ENCODE peak calls at places on chromosomes 2 and 18, in four cellular contexts. W is adrenal gland, G is prostate gland, J is colonic mucosa. Q is an unnamed sample. For H3K27me3, the result is how much of the 10 kb centered on the place peaks cover.

GRCh38 chr2:169260846-169261245 is 101.5 kb downstream of the LRP2 start:
- DNase-seq in W (no peak), G (no peak), J (no peak), Q (no peak)

GRCh38 chr2:100935372-100935752 is 66.7 kb upstream of the RPL31 start:
- DNase-seq in W (no peak), G (no peak), J (no peak), Q (no peak)

GRCh38 chr2:212854116-212854515 is 297.3 kb downstream of the IKZF2 start:
- DNase-seq in W (no peak), G (no peak), J (no peak), Q (no peak)

GRCh38 chr2:157592983-157593382 is 35.7 kb downstream of the ACVR1C start:
- DNase-seq in W (no peak), G (no peak), J (no peak), Q (no peak)

GRCh38 chr2:186716899-186717811 is 23.3 kb downstream of the FAM171B start:
- DNase-seq in W (no peak), G (no peak), J (no peak), Q (no peak)

GRCh38 chr2:225103737-225104141 is 61.5 kb upstream of the DOCK10 start:
- DNase-seq in W (no peak), G (no peak), J (no peak), Q (no peak)

GRCh38 chr2:12164689-12165088 is 418.3 kb downstream of the LPIN1 start:
- DNase-seq in W (no peak), G (no peak), J (no peak), Q (no peak)

GRCh38 chr2:50344509-50345106 is 687.3 kb downstream of the NRXN1 start:
- DNase-seq in W (no peak), G (no peak), J (no peak), Q (no peak)

GRCh38 chr2:109331864-109332848 is 203.2 kb downstream of the SH3RF3 start:
- DNase-seq in W (peak), G (peak), J (peak), Q (peak)

GRCh38 chr2:83191316-83191715 is 1267.8 kb downstream of the SUCLG1 start:
- DNase-seq in W (no peak), G (no peak), J (no peak), Q (no peak)

GRCh38 chr2:175605989-175606841 is 395.9 kb downstream of the LNPK start:
- DNase-seq in W (no peak), G (no peak), J (no peak), Q (no peak)

GRCh38 chr2:194765723-194766122 is 891.3 kb upstream of the SLC39A10 start:
- DNase-seq in W (no peak), G (no peak), J (no peak), Q (no peak)

GRCh38 chr2:176120369-176121307 is 1.9 kb upstream of the HOXD9 start:
- DNase-seq in W (no peak), G (no peak), J (no peak), Q (no peak)

GRCh38 chr2:70834106-70834505 is 1.5 kb downstream of the CD207 start:
- DNase-seq in W (no peak), G (no peak), J (no peak), Q (no peak)

GRCh38 chr2:130864830-130865229 is 28.1 kb downstream of the ARHGEF4 start:
- DNase-seq in W (peak), G (no peak), J (peak), Q (peak)

GRCh38 chr2:224982910-224983688 is 59.2 kb downstream of the DOCK10 start:
- DNase-seq in W (no peak), G (no peak), J (no peak), Q (no peak)

GRCh38 chr2:208142255-208142924 is 3.6 kb downstream of the CRYGB start:
- DNase-seq in W (no peak), G (no peak), J (no peak), Q (no peak)

GRCh38 chr2:238947920-238948710 is 100.2 kb downstream of the TWIST2 start:
- DNase-seq in W (no peak), G (no peak), J (peak), Q (peak)

GRCh38 chr2:101173707-101174295 is 22.6 kb upstream of the TBC1D8 start:
- DNase-seq in W (peak), G (no peak), J (peak), Q (peak)

GRCh38 chr18:58335223-58335622 is 291.2 kb downstream of the NEDD4L start:
- DNase-seq in W (no peak), G (no peak), J (no peak), Q (no peak)

GRCh38 chr2:96374211-96374951 is 38.8 kb downstream of the NCAPH start:
- DNase-seq in W (peak), G (peak), J (no peak), Q (peak)

GRCh38 chr2:168449419-168449818 is 6.7 kb upstream of the CERS6 start:
- DNase-seq in W (no peak), G (no peak), J (no peak), Q (no peak)

GRCh38 chr18:8812631-8813030 is 107.3 kb downstream of the MTCL1 start:
- DNase-seq in W (no peak), G (no peak), J (no peak), Q (no peak)

GRCh38 chr2:174544802-174545201 is 52.8 kb downstream of the WIPF1 start:
- DNase-seq in W (no peak), G (no peak), J (no peak), Q (no peak)

GRCh38 chr2:191641609-191642008 is 36.3 kb upstream of the NABP1 start:
- DNase-seq in W (no peak), G (no peak), J (no peak), Q (no peak)

GRCh38 chr2:55109219-55109891 is 59.1 kb upstream of the RTN4 start:
- DNase-seq in W (no peak), G (no peak), J (no peak), Q (no peak)

GRCh38 chr2:237625216-237625705 is 2.1 kb upstream of the LRRFIP1 start:
- DNase-seq in W (peak), G (no peak), J (no peak), Q (no peak)

GRCh38 chr18:34697891-34698290 is 12.2 kb upstream of the DTNA start:
- DNase-seq in W (no peak), G (no peak), J (no peak), Q (no peak)

GRCh38 chr18:48163184-48164095 is 233.0 kb upstream of the SMAD2 start:
- DNase-seq in W (no peak), G (no peak), J (no peak), Q (no peak)

GRCh38 chr2:109195193-109196045 is 66.4 kb downstream of the SH3RF3 start:
- DNase-seq in W (no peak), G (no peak), J (no peak), Q (no peak)

GRCh38 chr2:185531721-185532120 is 206.9 kb upstream of the FSIP2 start:
- DNase-seq in W (no peak), G (no peak), J (no peak), Q (no peak)

GRCh38 chr2:98846041-98846440 is 90.0 kb downstream of the CRACDL start:
- DNase-seq in W (no peak), G (no peak), J (no peak), Q (no peak)

GRCh38 chr2:165646321-165646801 is 147.7 kb downstream of the GALNT3 start:
- DNase-seq in W (no peak), G (no peak), J (no peak), Q (no peak)

GRCh38 chr18:25222648-25223047 is 129.3 kb downstream of the ZNF521 start:
- DNase-seq in W (no peak), G (no peak), J (no peak), Q (no peak)

GRCh38 chr18:67475673-67476072 is 40.8 kb downstream of the DSEL start:
- DNase-seq in W (no peak), G (no peak), J (no peak), Q (no peak)

GRCh38 chr2:99403524-99403923 is 66.3 kb downstream of the EIF5B start:
- DNase-seq in W (no peak), G (no peak), J (no peak), Q (no peak)

GRCh38 chr2:223047260-223047761 is 4.7 kb upstream of the KCNE4 start:
- DNase-seq in W (no peak), G (no peak), J (no peak), Q (no peak)

GRCh38 chr2:212124597-212124996 is 414.0 kb downstream of the ERBB4 start:
- DNase-seq in W (no peak), G (no peak), J (no peak), Q (no peak)

GRCh38 chr2:22450831-22451230 is 934.1 kb upstream of the KLHL29 start:
- DNase-seq in W (no peak), G (no peak), J (no peak), Q (no peak)

GRCh38 chr2:42904576-42904876 is 112.1 kb upstream of the HAAO start:
- DNase-seq in W (no peak), G (no peak), J (no peak), Q (no peak)

GRCh38 chr2:42906115-42906556 is 113.8 kb upstream of the HAAO start:
- DNase-seq in W (no peak), G (no peak), J (no peak), Q (no peak)

GRCh38 chr2:42903821-42904575 is 111.6 kb upstream of the HAAO start:
- DNase-seq in W (no peak), G (no peak), J (no peak), Q (no peak)

GRCh38 chr2:42906557-42907380 is 114.4 kb upstream of the HAAO start:
- DNase-seq in W (peak), G (no peak), J (peak), Q (no peak)

DNA sequence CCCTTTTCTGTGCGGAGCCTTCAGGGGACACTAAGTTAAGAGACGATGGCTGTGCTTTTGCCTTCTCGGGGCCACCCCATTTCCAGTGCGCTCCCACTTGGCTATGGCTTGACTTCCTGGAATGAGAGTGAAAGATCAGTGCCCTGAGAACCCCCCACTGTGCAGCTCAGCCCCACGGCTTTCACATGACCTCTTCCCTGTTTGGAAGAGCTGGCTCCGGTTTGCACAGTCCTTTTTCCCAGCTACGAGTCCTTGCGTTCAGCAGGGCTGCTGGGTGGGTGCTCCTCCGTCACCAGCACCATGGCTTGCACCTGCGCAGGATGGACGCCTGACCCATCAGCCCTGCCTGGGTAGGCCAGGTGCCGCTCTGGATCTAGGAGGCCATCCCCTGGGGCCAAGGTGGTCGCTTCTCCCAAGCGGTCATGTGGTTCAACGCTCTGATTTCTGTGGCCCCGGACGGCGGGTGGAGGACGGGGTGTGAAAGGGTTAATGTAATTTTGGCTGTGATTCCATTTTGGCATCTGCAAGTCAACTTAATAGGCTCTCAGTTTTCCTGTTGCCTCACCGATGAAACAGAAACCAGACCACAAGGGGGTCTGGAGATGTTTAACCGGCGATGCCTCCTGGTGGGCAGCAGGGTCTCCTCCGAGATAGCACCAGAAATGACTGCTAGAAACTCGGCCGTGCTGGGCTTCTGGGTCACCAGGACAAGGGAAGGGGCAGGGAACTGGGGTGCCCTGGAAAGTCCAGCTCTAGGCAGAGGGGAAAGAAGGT is 113.1 kb upstream of the HAAO start:
- DNase-seq in W (no peak), G (no peak), J (no peak), Q (no peak)
- TF ChIP-seq CTCF in W (no peak), G (no peak), J (no peak), Q (no peak)

DNA sequence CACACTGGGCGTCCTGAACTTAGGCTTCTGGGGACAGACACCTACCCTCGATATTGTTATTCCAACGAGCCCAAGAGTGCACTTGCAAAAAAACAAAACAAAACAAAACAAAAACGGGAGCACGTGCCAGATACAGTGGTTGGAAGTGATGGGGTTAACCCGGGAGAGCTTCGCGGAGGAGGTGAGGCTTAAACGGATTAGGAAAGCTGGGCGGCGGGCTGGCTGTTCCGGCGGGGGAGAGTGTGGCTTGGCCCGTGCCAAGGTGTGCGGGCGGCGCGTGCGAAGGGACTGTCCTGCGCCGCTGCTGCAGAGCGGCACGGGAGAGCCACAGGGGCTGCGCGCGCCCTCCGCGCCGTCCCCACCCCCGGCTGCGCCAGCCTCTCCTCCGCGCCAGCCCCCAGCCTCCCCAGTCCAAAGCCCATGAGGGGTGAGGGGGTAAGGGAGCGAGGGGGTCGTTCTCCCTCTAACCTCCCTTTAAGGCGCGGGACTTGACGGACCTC is 1.5 kb upstream of the SLC30A3 start:
- DNase-seq in W (no peak), G (no peak), J (no peak), Q (no peak)
- H3K27me3 ChIP-seq in W (under half), G (under half), J (half or more), Q (under half)

GRCh38 chr2:226799211-226799975 is at the start of gene IRS1:
- DNase-seq in W (peak), G (peak), J (peak), Q (peak)

GRCh38 chr2:226797989-226798421 is 1.6 kb downstream of the IRS1 start:
- DNase-seq in W (peak), G (no peak), J (peak), Q (no peak)

GRCh38 chr2:226798422-226799210 is 1.0 kb downstream of the IRS1 start:
- DNase-seq in W (peak), G (peak), J (peak), Q (peak)

GRCh38 chr2:226800941-226801784 is 1.5 kb upstream of the IRS1 start:
- DNase-seq in W (peak), G (peak), J (peak), Q (peak)

DNA sequence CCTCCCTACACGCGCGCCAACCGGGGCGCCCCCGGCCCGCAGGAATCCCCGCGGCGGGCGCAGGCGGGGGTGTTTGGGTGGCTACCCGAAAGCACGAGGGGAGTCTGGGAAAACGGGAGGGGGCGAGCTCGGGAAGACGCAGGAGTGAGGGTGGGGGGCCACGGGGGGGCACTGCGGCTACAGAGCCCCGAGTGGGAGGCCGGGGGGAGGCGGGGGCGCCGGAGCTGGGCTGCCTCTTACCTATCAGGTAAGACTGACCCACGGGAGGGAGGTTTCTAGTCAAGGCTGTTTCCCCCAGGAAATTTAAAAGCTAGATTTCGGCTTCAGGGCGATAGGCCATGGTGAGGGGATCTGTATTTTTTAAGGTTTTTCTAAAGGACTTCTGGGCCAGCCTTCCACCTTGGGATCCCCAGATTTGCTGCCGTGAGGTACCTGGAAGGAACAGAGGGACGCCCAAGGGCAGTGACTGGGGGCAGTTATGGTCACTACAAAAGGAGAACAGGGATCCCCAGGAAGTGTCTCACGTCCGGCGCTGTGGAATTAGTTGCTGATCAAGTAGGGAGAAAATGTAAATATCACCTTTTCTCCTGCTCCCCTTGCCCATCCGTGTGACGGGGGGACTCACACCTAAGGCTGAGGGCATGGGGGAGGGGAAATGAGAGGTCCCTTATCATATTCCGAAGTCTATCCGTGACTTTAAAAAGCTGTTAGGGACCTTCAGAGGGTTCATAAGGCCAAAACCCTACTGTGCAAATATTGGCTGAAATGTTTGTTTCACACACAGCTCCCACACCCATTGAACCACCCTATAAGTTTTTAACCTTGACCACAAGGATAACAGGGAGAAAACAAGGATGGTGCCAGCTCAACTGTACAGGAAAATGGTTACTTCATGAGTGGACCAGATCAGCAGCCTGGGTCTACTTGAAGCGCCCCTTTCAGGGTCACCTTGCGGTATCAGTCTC is 638 bp upstream of the IRS1 start:
- DNase-seq in W (peak), G (peak), J (peak), Q (peak)
- TF ChIP-seq CTCF in W (no peak), G (peak), J (no peak), Q (no peak)

GRCh38 chr18:79796531-79797390 is 977 bp upstream of the KCNG2 start:
- DNase-seq in W (no peak), G (no peak), J (no peak), Q (no peak)

GRCh38 chr18:79798999-79799370 is 1.2 kb downstream of the KCNG2 start:
- DNase-seq in W (no peak), G (no peak), J (no peak), Q (no peak)

GRCh38 chr18:79798346-79798998 is 734 bp downstream of the KCNG2 start:
- DNase-seq in W (no peak), G (no peak), J (no peak), Q (no peak)

GRCh38 chr18:79796016-79796415 is 1.7 kb upstream of the KCNG2 start:
- DNase-seq in W (no peak), G (no peak), J (no peak), Q (no peak)

DNA sequence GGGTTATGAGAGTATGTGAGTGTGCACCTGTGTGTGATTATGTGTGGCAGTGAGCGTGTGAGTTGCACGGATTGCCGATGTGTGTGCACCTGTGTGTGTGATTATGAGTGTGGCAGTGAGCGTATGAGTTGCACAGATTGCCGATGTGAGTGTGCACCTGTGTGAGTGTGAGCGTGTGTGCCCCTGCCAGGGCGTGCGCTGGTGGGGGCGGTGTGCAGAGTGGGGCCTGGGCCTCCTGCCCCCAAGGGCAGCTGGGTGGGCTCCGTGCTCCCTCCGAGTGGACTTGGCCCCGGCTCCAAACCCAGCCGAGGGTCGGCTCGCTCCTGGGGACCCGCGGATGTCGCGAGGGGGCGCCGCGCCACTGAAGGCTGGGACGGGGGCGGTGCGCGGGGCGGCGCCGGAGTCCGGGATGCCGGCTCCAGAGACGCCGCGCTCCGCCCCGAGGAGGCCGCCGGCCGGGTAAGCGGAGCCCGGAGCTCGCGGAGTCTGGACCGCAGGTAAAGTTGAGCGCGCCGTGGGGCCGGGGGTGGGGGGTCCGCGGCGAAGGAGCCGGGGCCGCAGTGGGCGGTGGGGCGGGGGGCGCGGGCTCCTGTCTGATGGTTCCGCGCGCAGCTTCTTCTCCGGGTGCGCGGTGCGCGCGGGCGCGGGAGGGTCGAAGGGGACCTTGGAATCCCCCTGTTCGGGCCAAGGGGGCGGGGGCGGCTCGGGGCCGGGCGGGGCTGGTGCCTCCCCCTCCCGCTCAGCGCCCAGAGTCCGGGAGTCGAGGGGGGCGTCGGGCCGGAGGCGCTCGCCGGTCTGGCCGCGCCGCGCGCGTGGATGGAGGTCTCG is at the start of gene KCNG2:
- DNase-seq in W (no peak), G (no peak), J (no peak), Q (no peak)
- H3K27me3 ChIP-seq in W (under half), G (under half), J (under half), Q (under half)

GRCh38 chr2:128720440-128721022 is 401.9 kb upstream of the HS6ST1 start:
- DNase-seq in W (no peak), G (peak), J (no peak), Q (no peak)
- TF ChIP-seq CTCF in W (no peak), G (no peak), J (no peak), Q (no peak)

DNA sequence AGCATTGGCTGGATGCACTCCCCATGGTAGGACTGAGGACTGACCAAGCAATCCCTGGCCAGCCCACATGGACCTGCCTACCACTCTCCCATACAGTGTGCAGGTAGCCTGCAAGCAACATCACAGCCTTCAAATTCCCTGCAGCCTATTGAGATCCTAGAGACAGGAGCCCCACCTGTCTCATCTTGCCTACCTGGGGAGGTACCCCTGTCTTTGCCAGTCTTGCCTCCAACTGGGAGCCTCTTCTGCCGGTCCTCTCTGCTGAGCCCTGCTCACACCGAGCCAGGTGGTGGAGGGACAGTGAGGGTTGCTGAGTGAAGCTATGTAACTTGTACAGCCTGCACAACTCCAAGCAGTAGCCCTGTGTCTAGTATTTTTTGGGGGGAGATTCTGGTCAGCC is 29.9 kb downstream of the TTC32 start:
- DNase-seq in W (no peak), G (no peak), J (no peak), Q (no peak)
- H3K27me3 ChIP-seq in W (under half), G (under half), J (under half), Q (under half)

GRCh38 chr18:37533647-37534565 is 31.7 kb downstream of the CELF4 start:
- DNase-seq in W (no peak), G (no peak), J (no peak), Q (no peak)
- TF ChIP-seq CTCF in W (peak), G (no peak), J (no peak), Q (no peak)